ENCODE peak calls at places on chromosomes 12 and 14, in nine cellular contexts. P is kidney, Y is substantia nigra, S is NCI-H1694 treated with DMSO at 0.1 percent for 48 hours, C is germinal center, Q is tibial nerve, U is NCI-H1105, G is hippocampal formation, L is uterus. H is an unnamed sample.

GRCh38 chr12:42475055-42475454 is 114.5 kb downstream of the PRICKLE1 start:
- DNase-seq in G (no peak), C (no peak), S (no peak), Q (no peak), L (no peak), Y (no peak), P (no peak), U (no peak), H (no peak)

GRCh38 chr14:102908766-102909455 is 13.6 kb upstream of the AMN start:
- DNase-seq in C (no peak), G (no peak), Q (no peak), Y (no peak), U (no peak), P (no peak), S (no peak), L (no peak), H (no peak)

GRCh38 chr14:31884776-31885379 is 192.2 kb upstream of the ARHGAP5 start:
- DNase-seq in S (no peak), Q (no peak), P (no peak), U (no peak), G (no peak), Y (no peak), L (no peak), C (no peak), H (no peak)

GRCh38 chr14:94126800-94127199 is 2.6 kb downstream of the IFI27L2 start:
- DNase-seq in L (no peak), Y (no peak), G (no peak), U (no peak), Q (peak), S (no peak), C (no peak), P (no peak), H (no peak)

GRCh38 chr12:54033106-54033979 is 493 bp downstream of the HOXC5 start:
- DNase-seq in Y (no peak), S (no peak), L (no peak), Q (no peak), P (peak), C (no peak), U (peak), G (no peak), H (no peak)

GRCh38 chr12:91316825-91317224 is 134.2 kb upstream of the DCN start:
- DNase-seq in Q (no peak), P (no peak), C (no peak), S (no peak), G (no peak), L (no peak), Y (no peak), U (no peak), H (no peak)

GRCh38 chr12:54413284-54414190 is 5.5 kb downstream of the ITGA5 start:
- DNase-seq in S (no peak), Q (no peak), P (no peak), G (no peak), L (no peak), U (no peak), Y (no peak), C (peak), H (peak)

GRCh38 chr12:2336409-2336829 is 283.6 kb downstream of the CACNA1C start:
- DNase-seq in C (no peak), U (no peak), Q (peak), Y (no peak), S (no peak), L (peak), P (no peak), G (no peak), H (no peak)

GRCh38 chr12:21818627-21819026 is 44.1 kb upstream of the KCNJ8 start:
- DNase-seq in C (no peak), Q (no peak), S (no peak), P (no peak), G (no peak), Y (no peak), U (peak), L (no peak), H (no peak)

GRCh38 chr14:48747683-48748082 is 838.5 kb downstream of the RPS29 start:
- DNase-seq in C (no peak), S (no peak), P (no peak), Y (no peak), G (no peak), U (no peak), L (no peak), Q (no peak), H (no peak)

GRCh38 chr14:56555921-56556570 is 23.6 kb upstream of the TMEM260 start:
- DNase-seq in Q (no peak), L (no peak), S (peak), Y (no peak), G (no peak), P (no peak), U (peak), C (no peak), H (no peak)

GRCh38 chr12:63023926-63024325 is 89.0 kb upstream of the PPM1H start:
- DNase-seq in Q (no peak), S (no peak), P (no peak), L (no peak), Y (no peak), G (no peak), C (no peak), U (no peak), H (no peak)

GRCh38 chr12:1992732-1993131 is 11.5 kb downstream of the DCP1B start:
- DNase-seq in C (no peak), U (no peak), L (no peak), Q (no peak), S (no peak), Y (no peak), P (no peak), G (no peak), H (no peak)

GRCh38 chr14:55772521-55772920 is 192.5 kb downstream of the KTN1 start:
- DNase-seq in Y (no peak), S (peak), G (no peak), Q (no peak), U (no peak), L (no peak), P (no peak), C (no peak), H (no peak)

GRCh38 chr12:94178886-94179285 is 30.5 kb downstream of the PLXNC1 start:
- DNase-seq in S (no peak), Y (no peak), P (no peak), U (no peak), L (no peak), G (no peak), Q (no peak), C (no peak), H (no peak)

GRCh38 chr12:106780010-106780625 is 5.6 kb downstream of the RIC8B start:
- DNase-seq in Y (no peak), U (no peak), C (no peak), L (no peak), G (no peak), P (no peak), S (no peak), Q (no peak), H (no peak)

GRCh38 chr12:26870491-26871419 is 37.8 kb upstream of the ITPR2 start:
- DNase-seq in U (peak), G (no peak), Y (no peak), L (peak), P (no peak), S (no peak), Q (no peak), C (no peak), H (no peak)

GRCh38 chr14:21024668-21025373 is at the start of gene NDRG2:
- DNase-seq in G (peak), S (peak), P (peak), Y (peak), U (peak), Q (peak), C (peak), L (peak), H (no peak)

GRCh38 chr12:12439636-12440035 is 82.8 kb downstream of the BORCS5 start:
- DNase-seq in G (no peak), Q (no peak), S (no peak), L (peak), P (no peak), C (no peak), U (no peak), Y (no peak), H (no peak)

GRCh38 chr14:98174031-98174430 is 1098.0 kb downstream of the BCL11B start:
- DNase-seq in Y (no peak), P (no peak), L (no peak), S (no peak), U (no peak), G (no peak), Q (no peak), C (no peak), H (no peak)